ENCODE peak calls at places on chromosomes 5 and 9, in four cellular contexts. H is K562, Z is WTC11, V is HepG2. E is an unnamed sample.
A peak's percentile ranks its signal among the peaks of the same experiment; 100 is the strongest.

GRCh38 chr5:96035796-96036195 is 74.1 kb upstream of the ELL2 start:
- DNase-seq in H (no peak), Z (no peak), V (no peak), E (no peak)

GRCh38 chr5:1314564-1314982 is 19.7 kb upstream of the TERT start:
- DNase-seq in H (no peak), Z (no peak), V (no peak), E (no peak)

GRCh38 chr9:134867917-134868750 is 12.5 kb upstream of the FCN2 start:
- DNase-seq in H (no peak), Z (no peak), V (no peak), E (no peak)

GRCh38 chr5:135739383-135739961 is 95.0 kb upstream of the SLC25A48 start:
- DNase-seq in H (no peak), Z (no peak), V (no peak), E (no peak)

GRCh38 chr9:36742264-36742663 is 169.6 kb downstream of the MELK start:
- DNase-seq in H (no peak), Z (no peak), V (no peak), E (no peak)

GRCh38 chr9:38083858-38084555 is 15.0 kb upstream of the SHB start:
- DNase-seq in H (no peak), Z (no peak), V (no peak), E (no peak)

GRCh38 chr5:77008413-77008812 is 21.8 kb upstream of the AGGF1 start:
- DNase-seq in H (no peak), Z (no peak), V (no peak), E (no peak)

GRCh38 chr5:38342261-38342660 is 83.9 kb downstream of the EGFLAM start:
- DNase-seq in H (no peak), Z (no peak), V (no peak), E (no peak)

GRCh38 chr9:9730174-9730573 is 882.6 kb downstream of the PTPRD start:
- DNase-seq in H (no peak), Z (no peak), V (no peak), E (no peak)

GRCh38 chr9:109499631-109500120 is 1.6 kb upstream of the PTPN3 start:
- DNase-seq in H (no peak), Z (peak; percentile 63), V (peak; percentile 45), E (peak; percentile 74)
- TF ChIP-seq HMGXB4 in H (no peak), Z (no peak), V (no peak), E (no peak)

GRCh38 chr5:28281381-28281780 is 1243.0 kb upstream of the CDH9 start:
- DNase-seq in H (no peak), Z (no peak), V (no peak), E (no peak)
- TF ChIP-seq HMGXB4 in H (no peak), Z (no peak), V (no peak), E (no peak)

GRCh38 chr5:74122175-74122574 is 496.2 kb downstream of the ARHGEF28 start:
- DNase-seq in H (no peak), Z (no peak), V (no peak), E (no peak)
- TF ChIP-seq HMGXB4 in H (no peak), Z (no peak), V (no peak), E (no peak)

GRCh38 chr9:25003686-25004085 is 458.0 kb upstream of the IZUMO3 start:
- DNase-seq in H (no peak), Z (peak; percentile 74), V (peak; percentile 10), E (no peak)
- TF ChIP-seq HMGXB4 in H (no peak), Z (no peak), V (no peak), E (no peak)

DNA sequence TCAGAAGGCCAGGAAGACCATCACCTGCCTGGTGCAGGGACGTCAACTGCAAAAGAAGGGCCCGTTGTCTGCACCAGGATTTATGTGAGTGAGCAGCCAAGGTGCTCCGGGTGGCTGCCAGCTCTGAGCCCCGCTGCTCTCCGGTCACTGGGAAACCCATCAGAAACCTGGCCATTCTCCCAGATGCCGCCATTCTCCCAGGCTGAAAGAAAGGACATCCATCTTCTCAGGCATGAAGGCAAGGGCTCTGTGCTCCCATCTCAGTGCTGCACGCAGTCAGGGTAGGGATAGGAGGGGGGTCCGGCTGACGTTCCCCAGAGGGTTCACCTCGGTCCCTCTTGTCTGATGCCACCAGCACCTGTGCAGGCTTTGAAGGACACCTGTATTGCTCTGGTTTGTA is 158.4 kb downstream of the ERCC6L2 start:
- DNase-seq in H (no peak), Z (no peak), V (no peak), E (no peak)
- TF ChIP-seq HMGXB4 in H (no peak), Z (no peak), V (no peak), E (no peak)

E was measured in A549.